ENCODE peak calls at places on chromosome 1, in ten cellular contexts. Z, L, E, J, O, C, S, K, Y and I are unnamed samples.

GRCh38 chr1:200343874-200344273 is 66.0 kb downstream of the ZNF281 start:
- DNase-seq in S (no peak), K (no peak), L (no peak), Z (no peak), O (no peak), Y (no peak), C (no peak), E (no peak), J (no peak), I (peak)

GRCh38 chr1:204647114-204647804 is 38.3 kb downstream of the LRRN2 start:
- DNase-seq in S (no peak), L (no peak), Z (no peak), J (no peak), O (peak), C (no peak), E (no peak), Y (peak), K (peak), I (no peak)

GRCh38 chr1:222334026-222334680 is 213.8 kb downstream of the HHIPL2 start:
- DNase-seq in O (peak), Z (no peak), K (no peak), C (no peak), S (no peak), Y (no peak), L (no peak), J (no peak), E (no peak), I (no peak)

GRCh38 chr1:1240822-1241587 is 5.5 kb downstream of the C1QTNF12 start:
- DNase-seq in E (no peak), L (no peak), S (no peak), Y (no peak), Z (no peak), K (no peak), O (no peak), C (no peak), J (no peak), I (no peak)

GRCh38 chr1:225999912-226000337 is 782 bp upstream of the SDE2 start:
- DNase-seq in S (no peak), O (peak), K (peak), L (peak), Z (no peak), J (no peak), C (no peak), Y (peak), E (no peak), I (no peak)

GRCh38 chr1:52323731-52324130 is 42.3 kb downstream of the CC2D1B start:
- DNase-seq in Y (no peak), K (no peak), Z (no peak), E (no peak), C (no peak), L (no peak), J (no peak), S (no peak), O (no peak), I (no peak)

GRCh38 chr1:4694492-4694891 is 40.1 kb downstream of the AJAP1 start:
- DNase-seq in C (no peak), Y (no peak), E (no peak), S (no peak), O (no peak), J (no peak), L (no peak), Z (no peak), K (peak), I (no peak)

GRCh38 chr1:15257309-15257708 is 10.3 kb downstream of the FHAD1 start:
- DNase-seq in S (no peak), E (no peak), Z (no peak), J (no peak), L (no peak), Y (no peak), O (no peak), C (no peak), K (no peak), I (no peak)

GRCh38 chr1:211495584-211495983 is 3.6 kb upstream of the RD3 start:
- DNase-seq in S (no peak), Z (no peak), O (no peak), K (no peak), Y (no peak), E (no peak), C (no peak), L (no peak), J (no peak), I (no peak)

GRCh38 chr1:214076341-214077035 is 88.7 kb downstream of the PROX1 start:
- DNase-seq in K (no peak), Y (no peak), S (no peak), Z (no peak), J (peak), L (no peak), E (no peak), C (peak), O (no peak), I (no peak)

GRCh38 chr1:29330089-29330488 is 93.8 kb downstream of the PTPRU start:
- DNase-seq in J (no peak), C (no peak), Z (no peak), L (no peak), E (no peak), Y (no peak), S (no peak), O (no peak), K (no peak), I (no peak)

GRCh38 chr1:66360285-66360724 is 173.6 kb upstream of the SGIP1 start:
- DNase-seq in O (no peak), Z (peak), Y (no peak), S (no peak), E (no peak), J (no peak), C (no peak), L (no peak), K (peak), I (no peak)

GRCh38 chr1:46611691-46612221 is 4.9 kb downstream of the MOB3C start:
- DNase-seq in O (no peak), K (no peak), L (no peak), J (no peak), Y (no peak), S (no peak), C (peak), Z (no peak), E (no peak), I (no peak)

GRCh38 chr1:218521414-218522169 is 176.5 kb downstream of the TGFB2 start:
- DNase-seq in S (no peak), K (peak), L (peak), J (peak), Y (peak), Z (peak), E (no peak), O (peak), C (no peak), I (no peak)

GRCh38 chr1:12177999-12178441 is 11.2 kb downstream of the TNFRSF1B start:
- DNase-seq in S (no peak), Y (no peak), O (peak), C (no peak), J (peak), K (no peak), E (peak), Z (no peak), L (peak), I (peak)

GRCh38 chr1:119713538-119714456 is 2.1 kb downstream of the PHGDH start:
- DNase-seq in Z (peak), L (no peak), O (peak), K (no peak), E (no peak), Y (no peak), C (no peak), S (no peak), J (no peak), I (no peak)

GRCh38 chr1:242184955-242185354 is 186.1 kb upstream of the MAP1LC3C start:
- DNase-seq in J (no peak), C (no peak), E (no peak), O (no peak), L (no peak), S (no peak), Z (no peak), K (no peak), Y (no peak), I (no peak)

GRCh38 chr1:34930702-34931071 is 1.2 kb upstream of the DLGAP3 start:
- DNase-seq in K (no peak), O (no peak), E (no peak), C (no peak), L (no peak), S (no peak), Y (no peak), Z (no peak), J (no peak), I (no peak)

GRCh38 chr1:85707267-85707989 is 805 bp downstream of the ZNHIT6 start:
- DNase-seq in O (no peak), Y (no peak), E (no peak), Z (no peak), S (no peak), L (no peak), K (no peak), J (no peak), C (no peak), I (no peak)

GRCh38 chr1:162219461-162219860 is 150.0 kb downstream of the NOS1AP start:
- DNase-seq in L (no peak), O (no peak), C (no peak), K (no peak), Z (peak), J (no peak), E (no peak), Y (no peak), S (no peak), I (no peak)

GRCh38 chr1:114902343-114902742 is 47.7 kb downstream of the SYCP1 start:
- DNase-seq in O (no peak), E (no peak), K (no peak), Z (no peak), L (no peak), Y (no peak), C (no peak), J (no peak), S (no peak), I (no peak)

GRCh38 chr1:147541672-147542548 is 609 bp downstream of the BCL9 start:
- DNase-seq in Z (peak), O (peak), S (no peak), E (peak), L (no peak), C (peak), K (peak), J (peak), Y (no peak), I (peak)

GRCh38 chr1:27102707-27103468 is 52.0 kb downstream of the SLC9A1 start:
- DNase-seq in C (peak), J (peak), Y (peak), S (peak), O (peak), E (peak), K (peak), L (peak), Z (peak), I (peak)

GRCh38 chr1:229112832-229113548 is 157.9 kb upstream of the RAB4A start:
- DNase-seq in E (no peak), L (no peak), O (no peak), Z (no peak), K (no peak), S (no peak), C (no peak), Y (no peak), J (no peak), I (no peak)